ENCODE peak calls at places on chromosomes 6 and 20, in six cellular contexts. One of them, this sample, is unnamed.

GRCh38 chr20:57849126-57849867 is 139.5 kb upstream of the PMEPA1 start:
- DNase-seq in non-pigmented ciliary epithelial cell: no peak
- DNase-seq in left lung: peak
- DNase-seq in iPS DF 6.9: no peak
- DNase-seq in Right ventricle myocardium inferior: no peak
- DNase-seq in dermis blood vessel endothelial cell: no peak
- DNase-seq in this sample: peak

GRCh38 chr20:63095718-63096654 is 89.2 kb upstream of the BHLHE23 start:
- DNase-seq in non-pigmented ciliary epithelial cell: no peak
- DNase-seq in Right ventricle myocardium inferior: peak
- DNase-seq in left lung: peak
- DNase-seq in dermis blood vessel endothelial cell: peak
- DNase-seq in iPS DF 6.9: no peak
- DNase-seq in this sample: no peak

GRCh38 chr6:159874475-159874874 is 16.3 kb upstream of the MAS1 start:
- DNase-seq in Right ventricle myocardium inferior: no peak
- DNase-seq in dermis blood vessel endothelial cell: no peak
- DNase-seq in iPS DF 6.9: no peak
- DNase-seq in non-pigmented ciliary epithelial cell: no peak
- DNase-seq in left lung: no peak
- DNase-seq in this sample: peak

GRCh38 chr6:135675862-135676261 is 175.6 kb upstream of the PDE7B start:
- DNase-seq in dermis blood vessel endothelial cell: peak
- DNase-seq in left lung: no peak
- DNase-seq in Right ventricle myocardium inferior: no peak
- DNase-seq in non-pigmented ciliary epithelial cell: peak
- DNase-seq in iPS DF 6.9: peak
- DNase-seq in this sample: no peak

GRCh38 chr6:110895907-110896608 is 21.5 kb downstream of the AMD1 start:
- DNase-seq in Right ventricle myocardium inferior: no peak
- DNase-seq in iPS DF 6.9: no peak
- DNase-seq in dermis blood vessel endothelial cell: no peak
- DNase-seq in left lung: no peak
- DNase-seq in non-pigmented ciliary epithelial cell: no peak
- DNase-seq in this sample: no peak

GRCh38 chr6:24052632-24053031 is 73.4 kb upstream of the NRSN1 start:
- DNase-seq in Right ventricle myocardium inferior: no peak
- DNase-seq in left lung: no peak
- DNase-seq in non-pigmented ciliary epithelial cell: no peak
- DNase-seq in dermis blood vessel endothelial cell: no peak
- DNase-seq in iPS DF 6.9: no peak
- DNase-seq in this sample: no peak

GRCh38 chr20:46084805-46085792 is 4.7 kb downstream of the NCOA5 start:
- DNase-seq in Right ventricle myocardium inferior: no peak
- DNase-seq in non-pigmented ciliary epithelial cell: no peak
- DNase-seq in iPS DF 6.9: no peak
- DNase-seq in dermis blood vessel endothelial cell: peak
- DNase-seq in left lung: no peak
- DNase-seq in this sample: peak

GRCh38 chr20:50673146-50673830 is 18.1 kb downstream of the RIPOR3 start:
- DNase-seq in dermis blood vessel endothelial cell: no peak
- DNase-seq in Right ventricle myocardium inferior: no peak
- DNase-seq in iPS DF 6.9: no peak
- DNase-seq in non-pigmented ciliary epithelial cell: no peak
- DNase-seq in left lung: no peak
- DNase-seq in this sample: no peak

GRCh38 chr6:16591681-16592549 is 169.3 kb downstream of the ATXN1 start:
- DNase-seq in non-pigmented ciliary epithelial cell: no peak
- DNase-seq in dermis blood vessel endothelial cell: no peak
- DNase-seq in Right ventricle myocardium inferior: no peak
- DNase-seq in left lung: no peak
- DNase-seq in iPS DF 6.9: no peak
- DNase-seq in this sample: no peak

GRCh38 chr6:21423106-21423854 is 170.3 kb upstream of the SOX4 start:
- DNase-seq in iPS DF 6.9: no peak
- DNase-seq in Right ventricle myocardium inferior: no peak
- DNase-seq in left lung: peak
- DNase-seq in dermis blood vessel endothelial cell: no peak
- DNase-seq in non-pigmented ciliary epithelial cell: no peak
- DNase-seq in this sample: no peak

GRCh38 chr20:34022154-34022842 is 28.6 kb downstream of the RALY start:
- DNase-seq in left lung: no peak
- DNase-seq in dermis blood vessel endothelial cell: peak
- DNase-seq in non-pigmented ciliary epithelial cell: no peak
- DNase-seq in Right ventricle myocardium inferior: no peak
- DNase-seq in iPS DF 6.9: no peak
- DNase-seq in this sample: no peak

GRCh38 chr20:61588356-61589054 is 336.4 kb downstream of the CDH4 start:
- DNase-seq in dermis blood vessel endothelial cell: peak
- DNase-seq in non-pigmented ciliary epithelial cell: no peak
- DNase-seq in iPS DF 6.9: no peak
- DNase-seq in left lung: no peak
- DNase-seq in Right ventricle myocardium inferior: no peak
- DNase-seq in this sample: no peak

GRCh38 chr6:15996030-15996429 is 132.9 kb upstream of the MYLIP start:
- DNase-seq in Right ventricle myocardium inferior: no peak
- DNase-seq in iPS DF 6.9: no peak
- DNase-seq in left lung: no peak
- DNase-seq in dermis blood vessel endothelial cell: peak
- DNase-seq in non-pigmented ciliary epithelial cell: no peak
- DNase-seq in this sample: no peak